ENCODE peak calls at places on chromosomes 7 and 10, in ten cellular contexts. One of them, this sample, is unnamed.

GRCh38 chr7:92464515-92464914 is 13.2 kb downstream of the ERVW-1 start:
- DNase-seq in hepatocyte: no peak
- DNase-seq in GM23338: no peak
- DNase-seq in OCI-LY7: no peak
- DNase-seq in A549: no peak
- DNase-seq in HCT116: no peak
- DNase-seq in neuronal stem cell: no peak
- DNase-seq in stomach: no peak
- DNase-seq in CD8-positive, alpha-beta T cell: no peak
- DNase-seq in adrenal gland: no peak
- DNase-seq in this sample: no peak

GRCh38 chr7:98378210-98378819 is 22.6 kb downstream of the BAIAP2L1 start:
- DNase-seq in hepatocyte: no peak
- DNase-seq in GM23338: no peak
- DNase-seq in OCI-LY7: no peak
- DNase-seq in A549: no peak
- DNase-seq in HCT116: no peak
- DNase-seq in neuronal stem cell: no peak
- DNase-seq in stomach: no peak
- DNase-seq in CD8-positive, alpha-beta T cell: no peak
- DNase-seq in adrenal gland: no peak
- DNase-seq in this sample: no peak

GRCh38 chr10:111114931-111115500 is 38.2 kb downstream of the ADRA2A start:
- DNase-seq in hepatocyte: no peak
- DNase-seq in GM23338: no peak
- DNase-seq in OCI-LY7: no peak
- DNase-seq in A549: no peak
- DNase-seq in HCT116: no peak
- DNase-seq in neuronal stem cell: no peak
- DNase-seq in stomach: no peak
- DNase-seq in CD8-positive, alpha-beta T cell: no peak
- DNase-seq in adrenal gland: peak; percentile 1
- DNase-seq in this sample: no peak

GRCh38 chr7:101575168-101575567 is 53.9 kb downstream of the MYL10 start:
- DNase-seq in hepatocyte: no peak
- DNase-seq in GM23338: peak; percentile 96
- DNase-seq in OCI-LY7: peak; percentile 78
- DNase-seq in A549: no peak
- DNase-seq in HCT116: no peak
- DNase-seq in neuronal stem cell: no peak
- DNase-seq in stomach: no peak
- DNase-seq in CD8-positive, alpha-beta T cell: no peak
- DNase-seq in adrenal gland: no peak
- DNase-seq in this sample: no peak

GRCh38 chr10:52999258-52999657 is 226.7 kb upstream of the MBL2 start:
- DNase-seq in hepatocyte: no peak
- DNase-seq in GM23338: no peak
- DNase-seq in OCI-LY7: no peak
- DNase-seq in A549: no peak
- DNase-seq in HCT116: no peak
- DNase-seq in neuronal stem cell: no peak
- DNase-seq in stomach: no peak
- DNase-seq in CD8-positive, alpha-beta T cell: no peak
- DNase-seq in adrenal gland: no peak
- DNase-seq in this sample: no peak

GRCh38 chr7:139950881-139951525 is 111.7 kb downstream of the PARP12 start:
- DNase-seq in hepatocyte: no peak
- DNase-seq in GM23338: no peak
- DNase-seq in OCI-LY7: no peak
- DNase-seq in A549: peak; percentile 10
- DNase-seq in HCT116: no peak
- DNase-seq in neuronal stem cell: no peak
- DNase-seq in stomach: no peak
- DNase-seq in CD8-positive, alpha-beta T cell: no peak
- DNase-seq in adrenal gland: no peak
- DNase-seq in this sample: no peak

GRCh38 chr10:12984165-12984747 is 17.3 kb downstream of the CCDC3 start:
- DNase-seq in hepatocyte: no peak
- DNase-seq in GM23338: no peak
- DNase-seq in OCI-LY7: no peak
- DNase-seq in A549: no peak
- DNase-seq in HCT116: peak; percentile 51
- DNase-seq in neuronal stem cell: no peak
- DNase-seq in stomach: no peak
- DNase-seq in CD8-positive, alpha-beta T cell: no peak
- DNase-seq in adrenal gland: no peak
- DNase-seq in this sample: peak; percentile 79

GRCh38 chr10:101939718-101940117 is 96.1 kb upstream of the KCNIP2 start:
- DNase-seq in hepatocyte: no peak
- DNase-seq in GM23338: no peak
- DNase-seq in OCI-LY7: no peak
- DNase-seq in A549: no peak
- DNase-seq in HCT116: no peak
- DNase-seq in neuronal stem cell: no peak
- DNase-seq in stomach: no peak
- DNase-seq in CD8-positive, alpha-beta T cell: no peak
- DNase-seq in adrenal gland: no peak
- DNase-seq in this sample: no peak

GRCh38 chr10:70510453-70510852 is 31.9 kb downstream of the PALD1 start:
- DNase-seq in hepatocyte: no peak
- DNase-seq in GM23338: no peak
- DNase-seq in OCI-LY7: no peak
- DNase-seq in A549: no peak
- DNase-seq in HCT116: no peak
- DNase-seq in neuronal stem cell: no peak
- DNase-seq in stomach: no peak
- DNase-seq in CD8-positive, alpha-beta T cell: no peak
- DNase-seq in adrenal gland: peak; percentile 12
- DNase-seq in this sample: no peak

GRCh38 chr10:70272925-70273316 is 10.9 kb downstream of the NPFFR1 start:
- DNase-seq in hepatocyte: no peak
- DNase-seq in GM23338: no peak
- DNase-seq in OCI-LY7: peak; percentile 73
- DNase-seq in A549: peak; percentile 43
- DNase-seq in HCT116: no peak
- DNase-seq in neuronal stem cell: no peak
- DNase-seq in stomach: no peak
- DNase-seq in CD8-positive, alpha-beta T cell: no peak
- DNase-seq in adrenal gland: no peak
- DNase-seq in this sample: no peak

GRCh38 chr10:132500781-132501415 is 36.7 kb upstream of the INPP5A start:
- DNase-seq in hepatocyte: no peak
- DNase-seq in GM23338: no peak
- DNase-seq in OCI-LY7: no peak
- DNase-seq in A549: no peak
- DNase-seq in HCT116: no peak
- DNase-seq in neuronal stem cell: no peak
- DNase-seq in stomach: no peak
- DNase-seq in CD8-positive, alpha-beta T cell: no peak
- DNase-seq in adrenal gland: no peak
- DNase-seq in this sample: no peak

GRCh38 chr10:58555170-58555929 is 42.7 kb downstream of the BICC1 start:
- DNase-seq in hepatocyte: no peak
- DNase-seq in GM23338: no peak
- DNase-seq in OCI-LY7: no peak
- DNase-seq in A549: peak; percentile 18
- DNase-seq in HCT116: no peak
- DNase-seq in neuronal stem cell: no peak
- DNase-seq in stomach: no peak
- DNase-seq in CD8-positive, alpha-beta T cell: no peak
- DNase-seq in adrenal gland: no peak
- DNase-seq in this sample: no peak

GRCh38 chr7:123748171-123748733 is 551 bp downstream of the WASL start:
- DNase-seq in hepatocyte: peak; percentile 68
- DNase-seq in GM23338: peak; percentile 52
- DNase-seq in OCI-LY7: peak; percentile 62
- DNase-seq in A549: peak; percentile 48
- DNase-seq in HCT116: no peak
- DNase-seq in neuronal stem cell: peak; percentile 27
- DNase-seq in stomach: peak; percentile 61
- DNase-seq in CD8-positive, alpha-beta T cell: peak; percentile 1
- DNase-seq in adrenal gland: peak; percentile 43
- DNase-seq in this sample: no peak

GRCh38 chr10:58797356-58797755 is 284.7 kb downstream of the BICC1 start:
- DNase-seq in hepatocyte: no peak
- DNase-seq in GM23338: no peak
- DNase-seq in OCI-LY7: no peak
- DNase-seq in A549: no peak
- DNase-seq in HCT116: no peak
- DNase-seq in neuronal stem cell: no peak
- DNase-seq in stomach: no peak
- DNase-seq in CD8-positive, alpha-beta T cell: no peak
- DNase-seq in adrenal gland: no peak
- DNase-seq in this sample: peak; percentile 51

GRCh38 chr10:48523820-48524758 is 80.8 kb downstream of the ARHGAP22 start:
- DNase-seq in hepatocyte: peak; percentile 23
- DNase-seq in GM23338: peak; percentile 75
- DNase-seq in OCI-LY7: no peak
- DNase-seq in A549: peak; percentile 43
- DNase-seq in HCT116: no peak
- DNase-seq in neuronal stem cell: peak; percentile 31
- DNase-seq in stomach: peak; percentile 21
- DNase-seq in CD8-positive, alpha-beta T cell: no peak
- DNase-seq in adrenal gland: peak; percentile 27
- DNase-seq in this sample: no peak

DNA sequence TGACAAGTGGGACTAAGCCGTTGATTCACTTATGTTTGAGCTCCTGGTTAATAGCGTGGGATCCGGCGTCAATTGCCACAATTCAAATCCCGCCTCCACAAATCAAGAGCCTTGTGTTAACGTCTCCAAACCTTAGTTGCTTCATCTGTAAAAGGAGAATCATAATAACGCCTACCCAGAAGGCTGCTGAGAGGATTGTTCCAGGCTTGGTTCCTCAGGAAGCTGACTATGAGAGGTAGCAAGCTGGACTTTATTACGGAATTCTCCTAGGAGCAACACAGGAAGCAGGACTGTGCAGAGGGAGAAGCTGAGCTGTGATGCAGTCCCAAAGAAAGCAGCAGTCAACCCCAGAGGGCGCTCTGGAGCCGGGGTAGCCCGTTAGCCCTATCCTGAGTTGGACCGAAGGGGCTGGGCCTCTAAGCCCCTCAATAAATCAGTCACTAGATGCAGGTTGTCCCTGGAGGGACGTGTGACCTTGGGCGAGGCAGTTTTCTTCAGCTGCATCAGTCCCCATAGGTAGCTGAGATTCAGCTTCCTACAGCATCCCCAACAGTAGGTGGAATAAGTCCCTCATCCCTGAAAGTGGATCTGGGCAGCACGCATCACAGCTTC is 6.9 kb upstream of the BAG3 start:
- DNase-seq in hepatocyte: peak; percentile 58
- DNase-seq in GM23338: peak; percentile 61
- DNase-seq in OCI-LY7: no peak
- DNase-seq in A549: no peak
- DNase-seq in HCT116: no peak
- DNase-seq in neuronal stem cell: no peak
- DNase-seq in stomach: no peak
- DNase-seq in CD8-positive, alpha-beta T cell: no peak
- DNase-seq in adrenal gland: peak; percentile 56
- DNase-seq in this sample: no peak
- H3K4me1 ChIP-seq in hepatocyte: peaks cover 5% of the 10 kb centered on the region
- H3K4me1 ChIP-seq in GM23338: no peaks in the 10 kb centered on the region
- H3K4me1 ChIP-seq in OCI-LY7: no peaks in the 10 kb centered on the region
- H3K4me1 ChIP-seq in A549: no peaks in the 10 kb centered on the region
- H3K4me1 ChIP-seq in HCT116: no peaks in the 10 kb centered on the region
- H3K4me1 ChIP-seq in neuronal stem cell: no peaks in the 10 kb centered on the region
- H3K4me1 ChIP-seq in stomach: no peaks in the 10 kb centered on the region
- H3K4me1 ChIP-seq in CD8-positive, alpha-beta T cell: peaks cover 17% of the 10 kb centered on the region
- H3K4me1 ChIP-seq in adrenal gland: peaks cover 7% of the 10 kb centered on the region
- H3K4me1 ChIP-seq in this sample: no peaks in the 10 kb centered on the region

GRCh38 chr10:76523215-76523614 is 1091.8 kb downstream of the LRMDA start:
- DNase-seq in hepatocyte: no peak
- DNase-seq in GM23338: no peak
- DNase-seq in OCI-LY7: no peak
- DNase-seq in A549: no peak
- DNase-seq in HCT116: no peak
- DNase-seq in neuronal stem cell: no peak
- DNase-seq in stomach: no peak
- DNase-seq in CD8-positive, alpha-beta T cell: no peak
- DNase-seq in adrenal gland: no peak
- DNase-seq in this sample: peak; percentile 18
- H3K4me3 ChIP-seq in hepatocyte: no peak overlapping the region
- H3K4me3 ChIP-seq in GM23338: no peak overlapping the region
- H3K4me3 ChIP-seq in OCI-LY7: no peak overlapping the region
- H3K4me3 ChIP-seq in A549: no peak overlapping the region
- H3K4me3 ChIP-seq in HCT116: no peak overlapping the region
- H3K4me3 ChIP-seq in neuronal stem cell: no peak overlapping the region
- H3K4me3 ChIP-seq in stomach: no peak overlapping the region
- H3K4me3 ChIP-seq in CD8-positive, alpha-beta T cell: no peak overlapping the region
- H3K4me3 ChIP-seq in adrenal gland: no peak overlapping the region
- H3K4me3 ChIP-seq in this sample: no peak overlapping the region

DNA sequence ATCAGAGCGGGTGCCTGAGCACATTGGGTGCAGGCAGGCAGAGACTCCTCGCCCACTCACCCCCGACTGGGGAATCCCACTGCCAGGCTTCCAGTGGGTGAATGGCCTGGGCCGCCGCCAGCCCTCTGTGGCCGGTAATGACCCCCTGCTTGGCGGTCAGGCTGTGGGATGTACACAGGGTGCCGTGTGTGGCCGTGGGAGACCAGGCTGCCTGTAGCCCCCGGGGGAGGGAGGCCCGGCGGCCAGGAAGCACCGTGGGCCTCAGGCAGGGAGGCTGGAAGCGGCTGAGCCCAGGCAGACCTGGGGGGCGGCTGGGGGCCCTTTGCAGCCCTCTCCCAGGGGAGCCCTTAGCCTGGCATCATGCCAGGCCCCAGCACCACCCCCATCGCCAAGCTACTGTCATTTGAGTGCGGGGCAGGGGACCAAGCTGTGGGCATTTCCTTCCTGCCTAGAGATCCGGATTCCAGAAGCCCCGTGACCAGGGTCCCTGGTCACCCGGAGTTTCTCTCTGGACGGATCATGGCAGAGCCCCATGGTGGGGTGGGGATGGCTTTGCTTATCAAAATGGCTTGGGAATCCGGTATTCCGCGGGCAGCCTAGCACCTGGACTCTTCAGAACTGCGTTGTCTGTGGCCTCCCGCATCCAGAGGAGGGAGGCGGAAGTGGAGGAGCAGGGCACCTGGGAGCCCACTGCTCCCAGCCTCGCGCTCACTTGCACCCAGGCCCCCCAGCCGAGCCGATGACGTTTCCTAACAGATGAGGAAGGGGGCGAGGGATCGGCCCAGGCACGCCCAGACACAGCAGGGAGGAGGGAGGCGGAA is 1.1 kb downstream of the TTYH3 start:
- DNase-seq in hepatocyte: peak; percentile 86
- DNase-seq in GM23338: no peak
- DNase-seq in OCI-LY7: peak; percentile 39
- DNase-seq in A549: peak; percentile 57
- DNase-seq in HCT116: peak; percentile 6
- DNase-seq in neuronal stem cell: no peak
- DNase-seq in stomach: peak; percentile 52
- DNase-seq in CD8-positive, alpha-beta T cell: no peak
- DNase-seq in adrenal gland: peak; percentile 78
- DNase-seq in this sample: peak; percentile 61
- H3K4me1 ChIP-seq in hepatocyte: peaks cover 64% of the 10 kb centered on the region
- H3K4me1 ChIP-seq in GM23338: peaks cover 16% of the 10 kb centered on the region
- H3K4me1 ChIP-seq in OCI-LY7: peaks cover 34% of the 10 kb centered on the region
- H3K4me1 ChIP-seq in A549: peaks cover 33% of the 10 kb centered on the region
- H3K4me1 ChIP-seq in HCT116: peaks cover 11% of the 10 kb centered on the region
- H3K4me1 ChIP-seq in neuronal stem cell: peaks cover 21% of the 10 kb centered on the region
- H3K4me1 ChIP-seq in stomach: peaks cover 77% of the 10 kb centered on the region
- H3K4me1 ChIP-seq in CD8-positive, alpha-beta T cell: peaks cover 25% of the 10 kb centered on the region
- H3K4me1 ChIP-seq in adrenal gland: peaks cover 56% of the 10 kb centered on the region
- H3K4me1 ChIP-seq in this sample: peaks cover 41% of the 10 kb centered on the region

GRCh38 chr7:111081553-111081952 is 9.4 kb upstream of the LRRN3 start:
- DNase-seq in hepatocyte: no peak
- DNase-seq in GM23338: no peak
- DNase-seq in OCI-LY7: no peak
- DNase-seq in A549: no peak
- DNase-seq in HCT116: no peak
- DNase-seq in neuronal stem cell: no peak
- DNase-seq in stomach: no peak
- DNase-seq in CD8-positive, alpha-beta T cell: no peak
- DNase-seq in adrenal gland: no peak
- DNase-seq in this sample: no peak
- H3K4me3 ChIP-seq in hepatocyte: no peak overlapping the region
- H3K4me3 ChIP-seq in GM23338: no peak overlapping the region
- H3K4me3 ChIP-seq in OCI-LY7: no peak overlapping the region
- H3K4me3 ChIP-seq in A549: no peak overlapping the region
- H3K4me3 ChIP-seq in HCT116: no peak overlapping the region
- H3K4me3 ChIP-seq in neuronal stem cell: no peak overlapping the region
- H3K4me3 ChIP-seq in stomach: no peak overlapping the region
- H3K4me3 ChIP-seq in CD8-positive, alpha-beta T cell: peak overlapping the region; percentile 2
- H3K4me3 ChIP-seq in adrenal gland: no peak overlapping the region
- H3K4me3 ChIP-seq in this sample: no peak overlapping the region

This sample was measured in astrocyte.